ENCODE peak calls at places on chromosomes 16 and 17, in four cellular contexts. T is body of pancreas, V is IMR-90, K is gastrocnemius medialis. B is an unnamed sample.

GRCh38 chr17:61402978-61403845 is 3.6 kb downstream of the TBX2 start:
- DNase-seq in T (no peak), V (peak; percentile 66), K (no peak), B (no peak)

GRCh38 chr16:3963203-3963602 is 82.7 kb upstream of the CREBBP start:
- DNase-seq in T (no peak), V (no peak), K (peak; percentile 49), B (no peak)

GRCh38 chr16:2426941-2427361 is 2.3 kb upstream of the CCNF start:
- DNase-seq in T (peak; percentile 19), V (no peak), K (no peak), B (no peak)

GRCh38 chr17:73427198-73427597 is 115.4 kb upstream of the CDC42EP4 start:
- DNase-seq in T (no peak), V (no peak), K (no peak), B (no peak)

GRCh38 chr16:89256651-89257254 is 39.2 kb downstream of the ZNF778 start:
- DNase-seq in T (peak; percentile 39), V (peak; percentile 63), K (no peak), B (no peak)

GRCh38 chr17:20922128-20922670 is 120.6 kb downstream of the USP22 start:
- DNase-seq in T (no peak), V (peak; percentile 52), K (peak; percentile 32), B (no peak)

GRCh38 chr17:45848405-45848804 is 3.7 kb downstream of the SPPL2C start:
- DNase-seq in T (no peak), V (no peak), K (no peak), B (no peak)

GRCh38 chr16:56872863-56873391 is 7.9 kb downstream of the SLC12A3 start:
- DNase-seq in T (no peak), V (no peak), K (no peak), B (no peak)

GRCh38 chr17:74959826-74960738 is 12.5 kb downstream of the HID1 start:
- DNase-seq in T (no peak), V (peak; percentile 15), K (no peak), B (no peak)

GRCh38 chr17:57405486-57406072 is 149.3 kb downstream of the MSI2 start:
- DNase-seq in T (no peak), V (peak; percentile 50), K (no peak), B (no peak)
- H3K4me1 ChIP-seq in T (peaks cover 20% of the 10 kb centered on the region), V (peaks cover 12% of the 10 kb centered on the region), K (peaks cover 53% of the 10 kb centered on the region), B (peaks cover 3% of the 10 kb centered on the region)

DNA sequence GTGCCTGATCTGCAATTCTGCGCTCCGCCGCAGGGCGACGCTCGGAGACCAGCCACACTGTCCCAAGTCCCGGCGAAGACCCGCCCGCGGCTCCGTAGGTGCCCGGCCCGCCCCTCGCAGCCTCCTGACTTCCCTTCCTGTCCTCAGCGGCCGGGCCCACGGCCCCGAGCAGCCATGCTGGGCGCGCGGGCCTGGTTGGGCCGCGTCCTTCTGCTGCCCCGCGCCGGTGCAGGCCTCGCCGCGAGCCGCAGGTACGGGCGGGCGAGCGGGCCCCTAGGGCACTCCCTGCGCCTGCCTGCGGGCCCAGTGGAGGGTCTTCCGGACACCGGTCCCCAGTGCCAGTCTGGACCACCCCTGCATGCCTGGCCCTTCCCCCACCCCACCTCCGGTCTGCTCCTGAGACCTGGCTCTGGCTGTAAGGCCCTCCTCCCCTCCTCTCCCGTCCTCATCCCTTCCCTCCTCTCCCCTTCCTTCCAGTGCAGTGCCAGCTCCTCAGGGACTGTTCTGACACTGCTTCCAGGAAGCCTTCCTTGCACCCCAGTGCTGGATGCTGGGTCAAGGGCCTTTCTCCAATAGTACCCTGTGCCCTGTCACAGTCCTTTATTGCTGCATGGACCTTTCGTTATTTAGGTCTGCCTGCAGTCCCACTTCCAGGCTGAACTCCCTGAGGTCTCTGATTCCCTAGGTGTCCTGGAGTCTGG is at the start of gene SPATA20:
- DNase-seq in T (peak; percentile 96), V (peak; percentile 84), K (peak; percentile 90), B (peak; percentile 29)
- TF ChIP-seq POLR2A in T (peak; percentile 82), V (peak; percentile 68), K (peak; percentile 70), B (no peak)

DNA sequence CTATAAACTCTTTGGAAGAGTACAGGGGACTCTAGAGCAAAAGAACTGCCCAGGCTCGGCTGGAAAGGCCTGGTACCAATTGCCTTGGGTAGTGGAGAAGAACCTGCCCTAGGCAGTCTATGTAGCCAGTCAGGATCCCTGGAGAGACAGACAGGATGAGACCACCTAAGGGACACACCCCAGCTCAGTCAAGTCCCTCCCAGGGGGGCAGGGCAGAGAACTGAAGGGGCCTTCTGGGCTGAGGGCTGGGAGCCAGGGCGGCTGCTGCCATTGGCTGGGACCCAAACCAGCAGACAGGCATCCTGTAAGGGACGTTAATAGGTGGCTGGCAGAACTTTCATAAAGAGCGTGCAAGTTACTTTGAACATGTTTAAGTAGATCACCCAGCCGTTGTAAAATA is 12.8 kb upstream of the SLC38A8 start:
- DNase-seq in T (peak; percentile 35), V (no peak), K (no peak), B (no peak)
- H3K36me3 ChIP-seq in T (peaks cover 19% of the 10 kb centered on the region), V (peaks cover 56% of the 10 kb centered on the region), K (peaks cover 84% of the 10 kb centered on the region), B (peaks cover 51% of the 10 kb centered on the region)

GRCh38 chr17:43970366-43970765 is 16.6 kb upstream of the PYY start:
- DNase-seq in T (no peak), V (no peak), K (no peak), B (no peak)
- H3K4me1 ChIP-seq in T (no peaks in the 10 kb centered on the region), V (no peaks in the 10 kb centered on the region), K (no peaks in the 10 kb centered on the region), B (peaks cover 10% of the 10 kb centered on the region)

GRCh38 chr17:82863941-82864720 is 24.3 kb upstream of the ZNF750 start:
- DNase-seq in T (no peak), V (peak; percentile 91), K (peak; percentile 84), B (no peak)
- TF ChIP-seq POLR2A in T (no peak), V (no peak), K (no peak), B (no peak)

DNA sequence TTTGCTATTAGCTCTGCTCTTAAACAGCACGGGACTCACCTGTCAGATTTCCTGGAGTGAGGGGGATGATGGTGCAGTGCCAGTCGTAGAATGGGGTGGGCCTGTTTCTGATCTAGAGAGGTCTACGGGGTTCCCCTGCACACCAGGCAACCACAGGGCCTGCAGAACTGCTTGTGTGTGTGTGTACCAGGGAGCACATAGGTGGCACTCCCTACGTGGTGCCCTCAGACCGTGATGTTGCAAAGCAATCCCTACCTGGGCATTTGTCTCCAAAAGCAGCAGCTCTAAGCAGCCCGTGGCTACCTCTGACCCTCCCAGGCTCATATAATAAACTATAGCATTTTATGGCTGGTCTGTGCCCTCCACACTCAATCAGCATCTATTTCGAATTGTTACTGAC is 38.5 kb downstream of the MPRIP start:
- DNase-seq in T (no peak), V (no peak), K (no peak), B (no peak)
- H3K36me3 ChIP-seq in T (no peaks in the 10 kb centered on the region), V (peaks cover 38% of the 10 kb centered on the region), K (peaks cover 11% of the 10 kb centered on the region), B (no peaks in the 10 kb centered on the region)

DNA sequence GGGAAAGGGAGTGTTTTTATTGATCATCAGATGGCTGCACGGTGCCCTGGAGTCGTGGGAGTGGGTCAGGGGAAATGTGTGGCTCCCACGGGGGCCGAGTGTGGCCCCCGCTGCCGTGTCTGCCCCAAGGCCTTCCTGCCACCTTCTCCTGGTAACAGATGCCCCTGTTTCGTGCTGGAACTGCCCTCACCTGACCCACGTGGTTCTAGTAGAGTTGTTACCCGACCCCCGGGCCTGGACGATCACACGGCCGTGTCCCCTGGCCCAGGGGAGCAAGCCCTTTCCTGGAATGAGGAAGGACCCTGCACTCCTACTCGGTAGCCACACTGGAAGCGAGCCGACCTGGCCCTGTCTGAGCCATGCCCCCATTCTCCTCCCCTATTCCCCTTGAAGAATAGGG is 37.6 kb downstream of the ACTG1 start:
- DNase-seq in T (no peak), V (no peak), K (no peak), B (no peak)
- H3K4me1 ChIP-seq in T (peaks cover 14% of the 10 kb centered on the region), V (peaks cover 2% of the 10 kb centered on the region), K (peaks cover 15% of the 10 kb centered on the region), B (peaks cover 12% of the 10 kb centered on the region)

DNA sequence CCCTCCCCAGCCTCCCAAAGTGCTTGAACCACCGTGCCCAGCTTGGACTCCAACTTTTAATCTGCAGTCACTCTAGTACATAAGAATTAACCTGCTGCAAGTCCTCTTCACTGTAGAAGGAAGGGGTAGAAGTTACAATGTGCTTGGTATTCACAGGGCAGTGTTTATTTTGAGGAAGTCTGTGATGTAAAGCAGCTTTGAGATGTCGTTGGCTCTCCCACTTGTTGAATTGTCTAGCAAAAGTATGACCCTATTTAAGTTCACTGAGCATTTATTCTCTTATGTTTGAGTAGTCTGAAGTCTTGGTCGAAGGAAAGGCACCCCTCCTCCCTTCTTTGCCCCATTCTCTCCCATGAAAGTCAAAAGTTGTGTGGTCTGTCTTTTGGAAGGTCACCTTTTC is 28.2 kb downstream of the SF3B3 start:
- DNase-seq in T (no peak), V (peak; percentile 55), K (no peak), B (no peak)
- TF ChIP-seq POLR2A in T (no peak), V (no peak), K (no peak), B (no peak)

DNA sequence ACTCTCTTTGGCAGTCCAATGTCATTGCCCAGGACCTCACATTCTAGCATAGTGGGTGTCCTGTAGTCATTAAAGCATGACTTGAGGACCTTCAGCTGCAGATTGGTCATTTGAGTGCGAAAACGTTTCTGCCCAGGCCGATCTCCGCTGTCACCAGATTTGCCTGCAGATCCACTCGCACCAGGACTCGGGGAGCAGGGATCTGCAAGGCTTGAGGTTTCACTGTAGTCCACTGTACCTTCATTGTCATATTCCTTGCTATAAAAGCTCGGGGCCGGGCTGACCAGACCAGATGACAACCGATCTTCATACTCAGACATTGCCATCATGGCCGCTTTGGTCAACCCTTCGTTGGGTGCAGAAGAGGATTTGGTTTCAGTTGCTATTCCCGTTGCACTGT is 254.2 kb downstream of the ZFHX3 start:
- DNase-seq in T (no peak), V (no peak), K (no peak), B (no peak)
- H3K36me3 ChIP-seq in T (no peaks in the 10 kb centered on the region), V (peaks cover 62% of the 10 kb centered on the region), K (peaks cover 66% of the 10 kb centered on the region), B (peaks cover 10% of the 10 kb centered on the region)

GRCh38 chr17:10046259-10046658 is 141.2 kb upstream of the RCVRN start:
- DNase-seq in T (no peak), V (no peak), K (no peak), B (no peak)

GRCh38 chr17:10050597-10051101 is 145.6 kb upstream of the RCVRN start:
- DNase-seq in T (peak; percentile 42), V (peak; percentile 88), K (no peak), B (no peak)

GRCh38 chr17:10051112-10051511 is 146.0 kb upstream of the RCVRN start:
- DNase-seq in T (no peak), V (peak; percentile 67), K (no peak), B (no peak)

GRCh38 chr17:10048951-10049350 is 143.9 kb upstream of the RCVRN start:
- DNase-seq in T (no peak), V (no peak), K (no peak), B (no peak)

GRCh38 chr17:10046786-10047609 is 141.9 kb upstream of the RCVRN start:
- DNase-seq in T (no peak), V (no peak), K (no peak), B (no peak)
- H3K4me1 ChIP-seq in T (no peaks in the 10 kb centered on the region), V (peaks cover 7% of the 10 kb centered on the region), K (no peaks in the 10 kb centered on the region), B (peaks cover 7% of the 10 kb centered on the region)

B was measured in esophagus squamous epithelium.